ENCODE peak calls at places on chromosomes 1 and 21, in four cellular contexts. D, U, X and F are unnamed samples.

GRCh38 chr1:170414989-170415733 is 116.8 kb upstream of the GORAB start:
- DNase-seq in D (no peak), U (no peak), X (no peak), F (no peak)

GRCh38 chr21:17848228-17848627 is 29.1 kb upstream of the C21orf91 start:
- DNase-seq in D (peak), U (no peak), X (peak), F (no peak)

GRCh38 chr1:186680031-186681012 is at the start of gene PTGS2:
- DNase-seq in D (peak), U (peak), X (peak), F (peak)

GRCh38 chr1:95496307-95496706 is 262.3 kb downstream of the RWDD3 start:
- DNase-seq in D (no peak), U (no peak), X (no peak), F (no peak)

GRCh38 chr1:78587213-78587612 is 33.0 kb upstream of the IFI44L start:
- DNase-seq in D (no peak), U (no peak), X (no peak), F (no peak)

GRCh38 chr1:230322421-230322756 is 103.7 kb downstream of the PGBD5 start:
- DNase-seq in D (no peak), U (no peak), X (no peak), F (no peak)

GRCh38 chr1:196577386-196577785 is 30.9 kb downstream of the KCNT2 start:
- DNase-seq in D (no peak), U (no peak), X (no peak), F (no peak)

GRCh38 chr1:246291141-246291540 is 215.9 kb downstream of the SMYD3 start:
- DNase-seq in D (no peak), U (no peak), X (no peak), F (no peak)

GRCh38 chr1:84442256-84442655 is 36.8 kb upstream of the RPF1 start:
- DNase-seq in D (peak), U (no peak), X (no peak), F (peak)

GRCh38 chr1:185442065-185442464 is 125.0 kb upstream of the IVNS1ABP start:
- DNase-seq in D (peak), U (no peak), X (no peak), F (no peak)

GRCh38 chr1:92924501-92924900 is 36.8 kb downstream of the DIPK1A start:
- DNase-seq in D (peak), U (no peak), X (no peak), F (no peak)

GRCh38 chr1:81391100-81391828 is 409.5 kb upstream of the ADGRL2 start:
- DNase-seq in D (peak), U (no peak), X (no peak), F (no peak)

GRCh38 chr1:234515821-234516241 is 36.9 kb upstream of the TARBP1 start:
- DNase-seq in D (no peak), U (no peak), X (no peak), F (peak)

GRCh38 chr21:36385909-36386642 is 884 bp downstream of the CHAF1B start:
- DNase-seq in D (no peak), U (no peak), X (no peak), F (peak)

GRCh38 chr21:36431252-36431651 is 46.1 kb downstream of the CHAF1B start:
- DNase-seq in D (no peak), U (no peak), X (no peak), F (peak)

GRCh38 chr21:31490471-31490870 is 146.4 kb upstream of the TIAM1 start:
- DNase-seq in D (peak), U (no peak), X (no peak), F (no peak)

GRCh38 chr1:183030053-183030452 is 6.8 kb downstream of the LAMC1 start:
- DNase-seq in D (peak), U (no peak), X (no peak), F (no peak)

GRCh38 chr1:230222678-230223077 is 155.6 kb downstream of the GALNT2 start:
- DNase-seq in D (no peak), U (no peak), X (no peak), F (no peak)

GRCh38 chr1:101239095-101240040 is 2.5 kb downstream of the S1PR1 start:
- DNase-seq in D (no peak), U (peak), X (no peak), F (peak)
- H3K4me3 ChIP-seq in D (no peak), U (no peak), X (no peak), F (peak)

DNA sequence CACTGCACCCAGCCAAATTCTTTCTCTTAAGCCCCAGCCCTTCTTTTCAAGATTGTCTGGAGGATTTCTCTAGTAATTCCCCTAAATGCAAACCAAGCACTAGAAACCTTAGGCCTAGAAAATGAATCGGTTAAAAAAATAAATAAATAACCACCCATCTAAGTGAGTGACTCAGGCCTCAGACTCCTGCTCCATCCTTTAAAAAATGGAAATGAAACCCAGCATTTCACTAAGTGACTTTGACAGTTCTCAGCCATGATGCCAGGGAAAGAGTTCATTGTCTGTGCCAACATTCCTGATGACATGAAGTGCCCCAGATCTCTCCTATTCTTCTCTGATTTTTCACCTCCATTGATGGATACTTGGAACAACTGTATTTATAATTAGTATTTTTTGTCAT is 415.2 kb upstream of the DAB1 start:
- DNase-seq in D (no peak), U (no peak), X (no peak), F (no peak)
- H3K4me3 ChIP-seq in D (no peak), U (no peak), X (no peak), F (no peak)

DNA sequence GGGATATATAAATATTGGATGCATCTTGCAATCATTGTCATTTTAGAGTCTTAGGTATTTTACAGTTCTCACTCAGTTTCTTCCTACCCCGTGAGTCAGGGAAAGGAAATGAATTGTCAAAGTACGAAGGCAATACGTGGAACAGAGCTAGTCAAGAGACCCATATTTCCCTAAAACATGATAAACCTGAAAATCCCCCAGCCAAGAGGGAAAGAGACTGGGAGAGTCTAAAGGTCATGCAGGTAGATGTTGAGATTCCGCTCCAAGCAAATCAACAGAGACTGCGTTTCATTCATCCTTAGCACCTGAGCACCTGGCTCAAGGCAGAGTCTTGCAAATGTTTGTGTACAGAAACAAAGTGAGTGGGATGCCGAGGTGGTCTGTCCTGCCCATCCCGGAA is 58.0 kb downstream of the SH3GLB1 start:
- DNase-seq in D (no peak), U (no peak), X (no peak), F (no peak)
- H3K4me3 ChIP-seq in D (no peak), U (no peak), X (no peak), F (no peak)

GRCh38 chr21:14273736-14274538 is 58.0 kb downstream of the RBM11 start:
- DNase-seq in D (no peak), U (peak), X (peak), F (no peak)
- H3K4me3 ChIP-seq in D (peak), U (no peak), X (no peak), F (no peak)